ENCODE peak calls at places on chromosomes 5 and 9, in eight cellular contexts. One of them, this sample, is unnamed.

GRCh38 chr9:20353931-20354652 is 268.2 kb downstream of the MLLT3 start:
- DNase-seq in Caki2: no peak
- DNase-seq in HFFc6: peak
- DNase-seq in HS-5: no peak
- DNase-seq in stimulated activated CD8-positive, alpha-beta memory T cell treated with anti-CD3 and anti-CD28 coated beads, Interleukin-12 subunit alpha, Interleukin-12 subunit beta, amount 100 ng/mL, for 4 hours: no peak
- DNase-seq in A549: no peak
- DNase-seq in NCI-H1436 treated with DMSO at 0.1 percent for 48 hours: no peak
- DNase-seq in GM23338: no peak
- DNase-seq in this sample: no peak

GRCh38 chr5:95870105-95870672 is 47.7 kb upstream of the GLRX start:
- DNase-seq in GM23338: no peak
- DNase-seq in NCI-H1436 treated with DMSO at 0.1 percent for 48 hours: no peak
- DNase-seq in HS-5: no peak
- DNase-seq in Caki2: no peak
- DNase-seq in A549: no peak
- DNase-seq in HFFc6: peak
- DNase-seq in stimulated activated CD8-positive, alpha-beta memory T cell treated with anti-CD3 and anti-CD28 coated beads, Interleukin-12 subunit alpha, Interleukin-12 subunit beta, amount 100 ng/mL, for 4 hours: no peak
- DNase-seq in this sample: peak

GRCh38 chr9:124182741-124183140 is 75.0 kb upstream of the NEK6 start:
- DNase-seq in Caki2: no peak
- DNase-seq in A549: no peak
- DNase-seq in GM23338: no peak
- DNase-seq in HFFc6: no peak
- DNase-seq in stimulated activated CD8-positive, alpha-beta memory T cell treated with anti-CD3 and anti-CD28 coated beads, Interleukin-12 subunit alpha, Interleukin-12 subunit beta, amount 100 ng/mL, for 4 hours: no peak
- DNase-seq in HS-5: no peak
- DNase-seq in NCI-H1436 treated with DMSO at 0.1 percent for 48 hours: peak
- DNase-seq in this sample: no peak

GRCh38 chr5:25020454-25020853 is 375.7 kb upstream of the CDH10 start:
- DNase-seq in A549: no peak
- DNase-seq in NCI-H1436 treated with DMSO at 0.1 percent for 48 hours: no peak
- DNase-seq in HS-5: no peak
- DNase-seq in HFFc6: no peak
- DNase-seq in GM23338: peak
- DNase-seq in stimulated activated CD8-positive, alpha-beta memory T cell treated with anti-CD3 and anti-CD28 coated beads, Interleukin-12 subunit alpha, Interleukin-12 subunit beta, amount 100 ng/mL, for 4 hours: no peak
- DNase-seq in Caki2: no peak
- DNase-seq in this sample: no peak

GRCh38 chr5:142796492-142797109 is 26.4 kb downstream of the ARHGAP26 start:
- DNase-seq in GM23338: no peak
- DNase-seq in NCI-H1436 treated with DMSO at 0.1 percent for 48 hours: no peak
- DNase-seq in HFFc6: no peak
- DNase-seq in Caki2: no peak
- DNase-seq in A549: no peak
- DNase-seq in HS-5: no peak
- DNase-seq in stimulated activated CD8-positive, alpha-beta memory T cell treated with anti-CD3 and anti-CD28 coated beads, Interleukin-12 subunit alpha, Interleukin-12 subunit beta, amount 100 ng/mL, for 4 hours: no peak
- DNase-seq in this sample: no peak

GRCh38 chr5:176643491-176644219 is 3.6 kb upstream of the TSPAN17 start:
- DNase-seq in stimulated activated CD8-positive, alpha-beta memory T cell treated with anti-CD3 and anti-CD28 coated beads, Interleukin-12 subunit alpha, Interleukin-12 subunit beta, amount 100 ng/mL, for 4 hours: no peak
- DNase-seq in NCI-H1436 treated with DMSO at 0.1 percent for 48 hours: no peak
- DNase-seq in A549: no peak
- DNase-seq in GM23338: no peak
- DNase-seq in HS-5: no peak
- DNase-seq in HFFc6: no peak
- DNase-seq in Caki2: no peak
- DNase-seq in this sample: no peak

GRCh38 chr9:17531642-17532254 is 47.1 kb upstream of the SH3GL2 start:
- DNase-seq in Caki2: peak
- DNase-seq in HFFc6: peak
- DNase-seq in stimulated activated CD8-positive, alpha-beta memory T cell treated with anti-CD3 and anti-CD28 coated beads, Interleukin-12 subunit alpha, Interleukin-12 subunit beta, amount 100 ng/mL, for 4 hours: no peak
- DNase-seq in A549: peak
- DNase-seq in HS-5: peak
- DNase-seq in GM23338: peak
- DNase-seq in NCI-H1436 treated with DMSO at 0.1 percent for 48 hours: no peak
- DNase-seq in this sample: peak

GRCh38 chr5:116395178-116395577 is 179.4 kb downstream of the SEMA6A start:
- DNase-seq in NCI-H1436 treated with DMSO at 0.1 percent for 48 hours: peak
- DNase-seq in stimulated activated CD8-positive, alpha-beta memory T cell treated with anti-CD3 and anti-CD28 coated beads, Interleukin-12 subunit alpha, Interleukin-12 subunit beta, amount 100 ng/mL, for 4 hours: no peak
- DNase-seq in HFFc6: no peak
- DNase-seq in Caki2: no peak
- DNase-seq in HS-5: no peak
- DNase-seq in GM23338: no peak
- DNase-seq in A549: no peak
- DNase-seq in this sample: no peak